ENCODE peak calls at places on chromosome 20, in five cellular contexts. D is MCF 10A, M is Peyer's patch, U is heart right ventricle, B is fibroblast of mammary gland. O is an unnamed sample.

GRCh38 chr20:57759724-57760123 is 49.9 kb upstream of the PMEPA1 start:
- DNase-seq in U (no peak), D (no peak), B (no peak), M (no peak), O (no peak)

GRCh38 chr20:51008718-51009117 is 14.2 kb downstream of the KCNG1 start:
- DNase-seq in U (no peak), B (no peak), D (no peak), M (peak), O (no peak)

GRCh38 chr20:62122659-62123449 is 579 bp downstream of the LSM14B start:
- DNase-seq in B (peak), M (peak), U (peak), D (peak), O (no peak)

GRCh38 chr20:49649672-49650071 is 64.0 kb downstream of the B4GALT5 start:
- DNase-seq in D (no peak), U (no peak), B (no peak), M (no peak), O (no peak)

GRCh38 chr20:47070176-47070575 is 175.5 kb downstream of the EYA2 start:
- DNase-seq in U (no peak), D (no peak), B (no peak), M (no peak), O (no peak)

GRCh38 chr20:26279224-26279623 is 582.6 kb upstream of the ZNF337 start:
- DNase-seq in M (no peak), B (no peak), D (no peak), U (no peak), O (no peak)

GRCh38 chr20:16245879-16246278 is 327.4 kb downstream of the KIF16B start:
- DNase-seq in U (no peak), B (no peak), D (no peak), M (no peak), O (no peak)

GRCh38 chr20:9916776-9917175 is 77.9 kb upstream of the PAK5 start:
- DNase-seq in M (no peak), B (no peak), D (no peak), U (no peak), O (no peak)

DNA sequence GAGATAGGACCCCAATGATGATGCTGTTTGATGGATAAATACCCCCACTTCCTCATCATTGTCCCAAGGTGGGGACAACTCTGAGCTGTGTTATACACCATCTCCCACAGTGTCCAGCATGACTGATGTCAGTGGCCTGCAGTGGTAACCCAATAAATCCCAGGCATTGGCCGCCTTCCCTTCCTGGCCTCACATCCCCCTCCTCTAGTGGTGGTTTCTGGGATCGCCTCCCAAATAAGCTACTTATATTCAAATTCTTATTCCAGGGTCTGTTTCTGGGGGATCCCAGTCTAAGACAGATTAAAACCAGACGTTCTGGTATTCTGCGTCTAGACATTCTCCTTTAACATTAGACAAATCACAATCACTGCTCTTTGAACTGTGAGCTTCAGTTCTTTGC is 90.6 kb downstream of the SCP2D1 start:
- DNase-seq in U (no peak), B (no peak), D (no peak), M (no peak), O (no peak)
- TF ChIP-seq CTCF in U (no peak), B (no peak), D (no peak), M (no peak), O (no peak)

GRCh38 chr20:407097-407952 is 774 bp upstream of the RBCK1 start:
- DNase-seq in D (peak), B (peak), U (peak), M (peak), O (peak)
- TF ChIP-seq CTCF in D (peak), B (peak), U (peak), M (no peak), O (peak)

GRCh38 chr20:44389871-44390270 is 34.4 kb downstream of the HNF4A start:
- DNase-seq in U (no peak), M (no peak), D (no peak), B (no peak), O (no peak)

GRCh38 chr20:44382641-44383040 is 27.1 kb downstream of the HNF4A start:
- DNase-seq in M (no peak), B (no peak), U (no peak), D (no peak), O (no peak)

GRCh38 chr20:44388466-44389023 is 33.0 kb downstream of the HNF4A start:
- DNase-seq in U (peak), M (peak), B (peak), D (peak), O (no peak)

GRCh38 chr20:44390280-44390679 is 34.8 kb downstream of the HNF4A start:
- DNase-seq in M (no peak), B (no peak), U (no peak), D (no peak), O (no peak)

GRCh38 chr20:44384423-44385027 is 29.0 kb downstream of the HNF4A start:
- DNase-seq in D (peak), U (peak), M (peak), B (peak), O (peak)
- TF ChIP-seq CTCF in D (peak), U (peak), M (peak), B (peak), O (peak)

DNA sequence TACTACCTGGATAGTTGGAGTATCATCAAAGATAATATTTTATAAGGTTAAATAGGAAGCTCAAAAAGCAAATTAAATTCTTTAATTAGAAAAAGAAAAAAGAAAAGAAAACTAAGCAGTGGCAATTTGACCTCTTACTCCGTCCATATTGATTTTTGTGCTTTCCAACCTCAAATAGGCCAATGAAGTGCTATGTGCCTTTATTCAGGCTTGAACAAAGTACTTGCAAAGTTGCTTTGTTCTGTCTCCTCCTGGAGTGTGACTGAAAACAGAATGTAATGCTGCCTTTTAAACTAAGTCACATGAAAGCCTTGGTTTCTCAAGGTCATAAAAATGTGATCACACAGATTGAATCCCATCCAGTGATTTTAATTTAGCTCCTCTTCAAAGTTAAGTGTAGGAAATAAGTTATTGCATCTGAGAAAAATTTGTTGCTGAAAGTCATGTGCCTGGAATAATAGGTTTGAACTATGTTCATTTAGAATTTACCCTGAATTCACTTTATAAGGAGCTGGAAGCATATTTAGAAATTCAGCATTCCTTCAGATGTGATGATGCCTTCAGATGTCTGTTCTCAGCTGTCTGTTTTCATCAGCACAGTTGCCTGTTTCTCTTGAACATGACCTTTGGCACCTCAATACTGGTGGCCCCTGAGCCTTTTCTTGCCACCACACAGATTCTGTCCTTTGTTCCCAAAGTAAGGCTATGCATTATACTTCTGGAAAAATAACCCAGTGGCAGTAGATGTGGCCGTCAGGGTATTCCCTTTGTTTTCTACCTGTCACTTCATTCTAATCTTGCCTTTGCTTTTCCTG is 48.8 kb downstream of the KIZ start:
- DNase-seq in M (no peak), U (no peak), B (no peak), D (no peak), O (no peak)
- TF ChIP-seq CTCF in M (no peak), U (no peak), B (no peak), D (no peak), O (no peak)

GRCh38 chr20:5133998-5134397 is 7.2 kb downstream of the CDS2 start:
- DNase-seq in D (no peak), M (no peak), B (no peak), U (no peak), O (no peak)

GRCh38 chr20:5128886-5129285 is 2.1 kb downstream of the CDS2 start:
- DNase-seq in M (peak), U (no peak), D (no peak), B (no peak), O (no peak)

GRCh38 chr20:5127859-5128409 is 1.1 kb downstream of the CDS2 start:
- DNase-seq in M (no peak), B (no peak), D (no peak), U (no peak), O (no peak)

GRCh38 chr20:5135363-5136012 is 8.7 kb downstream of the CDS2 start:
- DNase-seq in M (no peak), B (no peak), U (no peak), D (no peak), O (no peak)

DNA sequence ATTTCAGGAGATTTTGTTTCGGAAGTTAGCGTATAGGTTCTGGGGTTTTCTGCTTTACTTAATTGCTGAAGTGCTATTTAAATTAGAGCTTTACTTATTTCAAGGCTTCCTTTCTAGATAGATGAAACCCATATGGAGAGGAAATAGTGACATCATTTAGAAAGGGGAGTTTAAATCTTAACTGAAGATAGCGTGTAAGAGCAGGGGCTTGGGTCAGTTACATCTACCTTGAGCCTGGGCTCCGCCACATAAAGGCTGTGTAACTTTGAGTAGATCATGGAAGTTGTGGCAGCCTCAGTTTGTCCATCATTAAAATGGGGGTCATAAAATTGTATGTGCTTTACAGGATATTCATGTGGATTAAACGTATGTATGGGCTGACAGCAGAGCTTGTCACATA is 4.7 kb downstream of the CDS2 start:
- DNase-seq in B (no peak), M (no peak), U (no peak), D (no peak), O (no peak)
- TF ChIP-seq CTCF in B (no peak), M (no peak), U (no peak), D (no peak), O (no peak)

GRCh38 chr20:11912664-11913415 is 4.9 kb upstream of the BTBD3 start:
- DNase-seq in D (no peak), B (no peak), M (no peak), U (no peak), O (no peak)

GRCh38 chr20:11906626-11907480 is 10.8 kb upstream of the BTBD3 start:
- DNase-seq in M (no peak), U (no peak), D (peak), B (no peak), O (no peak)

GRCh38 chr20:11907621-11908020 is 10.1 kb upstream of the BTBD3 start:
- DNase-seq in M (no peak), D (peak), B (peak), U (no peak), O (no peak)

GRCh38 chr20:11917663-11918062 is at the start of gene BTBD3:
- DNase-seq in U (peak), D (no peak), M (peak), B (peak), O (no peak)

DNA sequence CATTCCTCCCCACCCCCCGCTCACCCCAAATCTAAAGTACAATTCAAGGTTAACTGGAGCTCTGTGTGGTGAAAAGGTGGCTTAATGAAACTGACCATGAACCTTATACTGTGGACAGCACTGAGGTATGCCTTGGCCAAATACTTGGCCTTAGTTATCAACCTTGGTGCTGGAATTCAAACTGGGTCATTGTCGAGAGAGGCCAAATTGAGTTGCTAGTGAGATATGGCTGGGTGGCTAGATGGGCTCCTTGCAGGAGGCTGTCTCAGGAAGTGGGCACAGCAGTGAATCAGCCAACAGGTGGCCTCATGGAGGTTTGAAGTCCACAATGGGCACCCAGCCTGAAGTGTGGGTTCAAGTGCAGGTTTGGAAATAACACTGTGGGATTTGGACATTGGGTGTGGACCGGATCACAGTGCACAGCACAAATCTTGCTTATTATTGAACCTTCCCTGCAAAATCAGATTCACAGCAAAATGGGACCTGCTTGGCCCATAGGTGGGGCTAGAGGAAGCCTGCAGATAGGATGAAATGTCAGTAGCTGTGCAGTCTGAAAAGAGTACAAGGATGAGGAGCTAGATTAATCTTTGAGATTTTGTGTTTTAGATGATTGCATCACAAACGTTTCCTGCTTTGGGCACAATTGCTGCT is 5.6 kb upstream of the BTBD3 start:
- DNase-seq in U (no peak), M (no peak), D (peak), B (peak), O (no peak)
- TF ChIP-seq CTCF in U (peak), M (peak), D (peak), B (peak), O (peak)

GRCh38 chr20:64155258-64156135 is 8.8 kb upstream of the MYT1 start:
- DNase-seq in B (no peak), M (no peak), D (no peak), U (no peak), O (no peak)
- TF ChIP-seq CTCF in B (no peak), M (no peak), D (no peak), U (no peak), O (no peak)

GRCh38 chr20:54043044-54043967 is 27.1 kb downstream of the BCAS1 start:
- DNase-seq in B (peak), M (no peak), U (no peak), D (peak), O (no peak)
- TF ChIP-seq CTCF in B (no peak), M (no peak), U (no peak), D (no peak), O (no peak)

O was measured in CD14-positive monocyte.